ENCODE peak calls at places on chromosomes 4 and X, in seven cellular contexts. One of them, this sample, is unnamed.

GRCh38 chrX:145213504-145213903 is 33.8 kb upstream of the SPANXN1 start:
- DNase-seq in IMR-90: no peak
- DNase-seq in H9: no peak
- DNase-seq in neuronal stem cell: no peak
- DNase-seq in H1: no peak
- DNase-seq in mesenchymal stem cell: no peak
- DNase-seq in trophoblast cell: peak; percentile 34
- DNase-seq in this sample: peak; percentile 18

GRCh38 chr4:175427751-175428150 is 384.3 kb downstream of the GPM6A start:
- DNase-seq in IMR-90: no peak
- DNase-seq in H9: no peak
- DNase-seq in neuronal stem cell: no peak
- DNase-seq in H1: no peak
- DNase-seq in mesenchymal stem cell: no peak
- DNase-seq in trophoblast cell: no peak
- DNase-seq in this sample: no peak

GRCh38 chr4:98612318-98613250 is 45.8 kb downstream of the TSPAN5 start:
- DNase-seq in IMR-90: no peak
- DNase-seq in H9: peak; percentile 34
- DNase-seq in neuronal stem cell: no peak
- DNase-seq in H1: no peak
- DNase-seq in mesenchymal stem cell: no peak
- DNase-seq in trophoblast cell: no peak
- DNase-seq in this sample: peak; percentile 45

GRCh38 chr4:1041147-1041935 is 29.9 kb downstream of the FGFRL1 start:
- DNase-seq in IMR-90: peak; percentile 34
- DNase-seq in H9: no peak
- DNase-seq in neuronal stem cell: peak; percentile 82
- DNase-seq in H1: no peak
- DNase-seq in mesenchymal stem cell: peak; percentile 26
- DNase-seq in trophoblast cell: no peak
- DNase-seq in this sample: no peak

GRCh38 chr4:6502147-6502546 is 29.7 kb upstream of the PPP2R2C start:
- DNase-seq in IMR-90: no peak
- DNase-seq in H9: peak; percentile 10
- DNase-seq in neuronal stem cell: no peak
- DNase-seq in H1: peak; percentile 19
- DNase-seq in mesenchymal stem cell: no peak
- DNase-seq in trophoblast cell: no peak
- DNase-seq in this sample: no peak

GRCh38 chr4:56658410-56659003 is 22.6 kb downstream of the HOPX start:
- DNase-seq in IMR-90: no peak
- DNase-seq in H9: no peak
- DNase-seq in neuronal stem cell: no peak
- DNase-seq in H1: no peak
- DNase-seq in mesenchymal stem cell: peak; percentile 52
- DNase-seq in trophoblast cell: no peak
- DNase-seq in this sample: no peak

GRCh38 chrX:68898661-68899060 is 69.8 kb downstream of the EFNB1 start:
- DNase-seq in IMR-90: no peak
- DNase-seq in H9: no peak
- DNase-seq in neuronal stem cell: no peak
- DNase-seq in H1: no peak
- DNase-seq in mesenchymal stem cell: no peak
- DNase-seq in trophoblast cell: no peak
- DNase-seq in this sample: no peak

GRCh38 chr4:150140774-150141400 is 62.6 kb downstream of the DCLK2 start:
- DNase-seq in IMR-90: peak; percentile 77
- DNase-seq in H9: no peak
- DNase-seq in neuronal stem cell: no peak
- DNase-seq in H1: no peak
- DNase-seq in mesenchymal stem cell: peak; percentile 61
- DNase-seq in trophoblast cell: no peak
- DNase-seq in this sample: no peak

GRCh38 chr4:36024901-36025610 is 219.3 kb downstream of the ARAP2 start:
- DNase-seq in IMR-90: no peak
- DNase-seq in H9: no peak
- DNase-seq in neuronal stem cell: no peak
- DNase-seq in H1: no peak
- DNase-seq in mesenchymal stem cell: no peak
- DNase-seq in trophoblast cell: peak; percentile 35
- DNase-seq in this sample: peak; percentile 27

GRCh38 chrX:120262781-120263719 is 12.4 kb downstream of the ZBTB33 start:
- DNase-seq in IMR-90: no peak
- DNase-seq in H9: peak; percentile 55
- DNase-seq in neuronal stem cell: no peak
- DNase-seq in H1: no peak
- DNase-seq in mesenchymal stem cell: no peak
- DNase-seq in trophoblast cell: no peak
- DNase-seq in this sample: peak; percentile 76

GRCh38 chrX:10381218-10381617 is 224.4 kb downstream of the CLCN4 start:
- DNase-seq in IMR-90: no peak
- DNase-seq in H9: no peak
- DNase-seq in neuronal stem cell: no peak
- DNase-seq in H1: no peak
- DNase-seq in mesenchymal stem cell: no peak
- DNase-seq in trophoblast cell: peak; percentile 40
- DNase-seq in this sample: no peak

GRCh38 chr4:6618386-6619115 is 21.9 kb upstream of the MRFAP1 start:
- DNase-seq in IMR-90: no peak
- DNase-seq in H9: no peak
- DNase-seq in neuronal stem cell: no peak
- DNase-seq in H1: no peak
- DNase-seq in mesenchymal stem cell: no peak
- DNase-seq in trophoblast cell: no peak
- DNase-seq in this sample: no peak

GRCh38 chrX:16114640-16115039 is 8.7 kb upstream of the GRPR start:
- DNase-seq in IMR-90: peak; percentile 83
- DNase-seq in H9: no peak
- DNase-seq in neuronal stem cell: no peak
- DNase-seq in H1: no peak
- DNase-seq in mesenchymal stem cell: peak; percentile 70
- DNase-seq in trophoblast cell: no peak
- DNase-seq in this sample: no peak

GRCh38 chr4:141307241-141307689 is 86.6 kb downstream of the ZNF330 start:
- DNase-seq in IMR-90: peak; percentile 68
- DNase-seq in H9: peak; percentile 63
- DNase-seq in neuronal stem cell: peak; percentile 38
- DNase-seq in H1: peak; percentile 58
- DNase-seq in mesenchymal stem cell: peak; percentile 59
- DNase-seq in trophoblast cell: peak; percentile 58
- DNase-seq in this sample: peak; percentile 76

GRCh38 chrX:37844622-37845021 is 2.7 kb downstream of the DYNLT3 start:
- DNase-seq in IMR-90: no peak
- DNase-seq in H9: no peak
- DNase-seq in neuronal stem cell: no peak
- DNase-seq in H1: no peak
- DNase-seq in mesenchymal stem cell: no peak
- DNase-seq in trophoblast cell: no peak
- DNase-seq in this sample: no peak

GRCh38 chr4:95415346-95415771 is 133.4 kb downstream of the UNC5C start:
- DNase-seq in IMR-90: peak; percentile 38
- DNase-seq in H9: no peak
- DNase-seq in neuronal stem cell: no peak
- DNase-seq in H1: no peak
- DNase-seq in mesenchymal stem cell: peak; percentile 74
- DNase-seq in trophoblast cell: no peak
- DNase-seq in this sample: no peak

GRCh38 chr4:3476341-3476747 is 13.2 kb downstream of the DOK7 start:
- DNase-seq in IMR-90: no peak
- DNase-seq in H9: no peak
- DNase-seq in neuronal stem cell: no peak
- DNase-seq in H1: no peak
- DNase-seq in mesenchymal stem cell: no peak
- DNase-seq in trophoblast cell: no peak
- DNase-seq in this sample: no peak

GRCh38 chr4:48375651-48376291 is 34.4 kb downstream of the SLAIN2 start:
- DNase-seq in IMR-90: peak; percentile 96
- DNase-seq in H9: no peak
- DNase-seq in neuronal stem cell: no peak
- DNase-seq in H1: no peak
- DNase-seq in mesenchymal stem cell: peak; percentile 89
- DNase-seq in trophoblast cell: peak; percentile 42
- DNase-seq in this sample: no peak

GRCh38 chr4:86050516-86050915 is 309.3 kb downstream of the MAPK10 start:
- DNase-seq in IMR-90: no peak
- DNase-seq in H9: no peak
- DNase-seq in neuronal stem cell: no peak
- DNase-seq in H1: no peak
- DNase-seq in mesenchymal stem cell: no peak
- DNase-seq in trophoblast cell: no peak
- DNase-seq in this sample: no peak

GRCh38 chr4:24910504-24910903 is 2.3 kb downstream of the CCDC149 start:
- DNase-seq in IMR-90: peak; percentile 83
- DNase-seq in H9: no peak
- DNase-seq in neuronal stem cell: no peak
- DNase-seq in H1: no peak
- DNase-seq in mesenchymal stem cell: no peak
- DNase-seq in trophoblast cell: no peak
- DNase-seq in this sample: no peak

GRCh38 chr4:37389369-37389765 is 144.8 kb downstream of the NWD2 start:
- DNase-seq in IMR-90: no peak
- DNase-seq in H9: peak; percentile 32
- DNase-seq in neuronal stem cell: no peak
- DNase-seq in H1: no peak
- DNase-seq in mesenchymal stem cell: no peak
- DNase-seq in trophoblast cell: no peak
- DNase-seq in this sample: peak; percentile 46

GRCh38 chr4:37389967-37390580 is 145.5 kb downstream of the NWD2 start:
- DNase-seq in IMR-90: peak; percentile 41
- DNase-seq in H9: no peak
- DNase-seq in neuronal stem cell: peak; percentile 31
- DNase-seq in H1: no peak
- DNase-seq in mesenchymal stem cell: peak; percentile 54
- DNase-seq in trophoblast cell: peak; percentile 90
- DNase-seq in this sample: peak; percentile 71

GRCh38 chr4:37393889-37394288 is 149.3 kb downstream of the NWD2 start:
- DNase-seq in IMR-90: no peak
- DNase-seq in H9: no peak
- DNase-seq in neuronal stem cell: no peak
- DNase-seq in H1: no peak
- DNase-seq in mesenchymal stem cell: no peak
- DNase-seq in trophoblast cell: peak; percentile 3
- DNase-seq in this sample: peak; percentile 26

GRCh38 chr4:37388672-37389368 is 144.3 kb downstream of the NWD2 start:
- DNase-seq in IMR-90: no peak
- DNase-seq in H9: peak; percentile 55
- DNase-seq in neuronal stem cell: no peak
- DNase-seq in H1: no peak
- DNase-seq in mesenchymal stem cell: no peak
- DNase-seq in trophoblast cell: no peak
- DNase-seq in this sample: peak; percentile 69

DNA sequence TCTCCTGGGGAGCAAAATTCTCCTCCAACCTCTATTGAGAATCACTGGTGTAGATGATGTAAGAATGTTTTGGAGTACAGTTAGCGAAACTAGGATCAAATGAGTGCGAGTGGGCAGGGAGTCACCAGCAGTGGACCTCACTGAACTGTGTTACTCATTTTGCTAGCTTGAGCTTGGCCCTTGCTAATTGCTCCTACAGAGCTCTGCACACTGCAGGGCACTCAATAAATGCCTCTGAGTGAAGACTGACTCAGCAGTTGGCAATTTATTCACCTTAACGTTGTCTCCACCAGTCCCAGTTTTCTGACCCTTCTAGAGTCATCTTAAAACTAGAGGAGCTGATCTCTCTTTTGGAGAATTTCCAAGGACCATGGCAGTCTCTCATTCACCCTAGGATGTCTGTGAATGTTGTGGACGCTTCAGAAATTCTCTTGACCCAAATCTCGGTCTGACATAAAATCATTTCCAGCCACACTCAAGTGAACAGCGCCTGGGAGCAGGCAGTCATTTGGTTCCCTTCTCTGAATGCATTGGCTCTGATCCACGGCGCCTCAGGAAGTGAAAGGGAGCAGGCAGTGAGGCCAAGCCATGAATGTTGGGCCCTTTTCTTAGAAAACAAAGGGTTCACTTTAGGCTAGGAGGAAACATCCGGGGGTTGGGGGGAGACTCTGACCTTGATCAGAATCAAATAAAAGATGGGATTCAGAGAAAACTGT is 148.2 kb downstream of the NWD2 start:
- DNase-seq in IMR-90: no peak
- DNase-seq in H9: no peak
- DNase-seq in neuronal stem cell: no peak
- DNase-seq in H1: no peak
- DNase-seq in mesenchymal stem cell: no peak
- DNase-seq in trophoblast cell: no peak
- DNase-seq in this sample: peak; percentile 26
- H3K27ac ChIP-seq in IMR-90: no peak overlapping the region
- H3K27ac ChIP-seq in H9: no peak overlapping the region
- H3K27ac ChIP-seq in neuronal stem cell: no peak overlapping the region
- H3K27ac ChIP-seq in H1: no peak overlapping the region
- H3K27ac ChIP-seq in mesenchymal stem cell: no peak overlapping the region
- H3K27ac ChIP-seq in trophoblast cell: no peak overlapping the region
- H3K27ac ChIP-seq in this sample: no peak overlapping the region

GRCh38 chr4:179989975-179990374 is 2253.2 kb upstream of the TENM3 start:
- DNase-seq in IMR-90: no peak
- DNase-seq in H9: no peak
- DNase-seq in neuronal stem cell: no peak
- DNase-seq in H1: no peak
- DNase-seq in mesenchymal stem cell: no peak
- DNase-seq in trophoblast cell: no peak
- DNase-seq in this sample: no peak
- H2AK5ac ChIP-seq in IMR-90: no peak overlapping the region
- H2AK5ac ChIP-seq in H9: no peak overlapping the region
- H2AK5ac ChIP-seq in neuronal stem cell: no peak overlapping the region
- H2AK5ac ChIP-seq in H1: no peak overlapping the region
- H2AK5ac ChIP-seq in mesenchymal stem cell: no peak overlapping the region
- H2AK5ac ChIP-seq in trophoblast cell: no peak overlapping the region
- H2AK5ac ChIP-seq in this sample: no peak overlapping the region

GRCh38 chr4:29014555-29014954 is 1705.6 kb upstream of the PCDH7 start:
- DNase-seq in IMR-90: no peak
- DNase-seq in H9: no peak
- DNase-seq in neuronal stem cell: no peak
- DNase-seq in H1: no peak
- DNase-seq in mesenchymal stem cell: no peak
- DNase-seq in trophoblast cell: no peak
- DNase-seq in this sample: no peak
- H4K8ac ChIP-seq in IMR-90: no peak overlapping the region
- H4K8ac ChIP-seq in H9: no peak overlapping the region
- H4K8ac ChIP-seq in neuronal stem cell: no peak overlapping the region
- H4K8ac ChIP-seq in H1: no peak overlapping the region
- H4K8ac ChIP-seq in mesenchymal stem cell: no peak overlapping the region
- H4K8ac ChIP-seq in trophoblast cell: no peak overlapping the region
- H4K8ac ChIP-seq in this sample: no peak overlapping the region

DNA sequence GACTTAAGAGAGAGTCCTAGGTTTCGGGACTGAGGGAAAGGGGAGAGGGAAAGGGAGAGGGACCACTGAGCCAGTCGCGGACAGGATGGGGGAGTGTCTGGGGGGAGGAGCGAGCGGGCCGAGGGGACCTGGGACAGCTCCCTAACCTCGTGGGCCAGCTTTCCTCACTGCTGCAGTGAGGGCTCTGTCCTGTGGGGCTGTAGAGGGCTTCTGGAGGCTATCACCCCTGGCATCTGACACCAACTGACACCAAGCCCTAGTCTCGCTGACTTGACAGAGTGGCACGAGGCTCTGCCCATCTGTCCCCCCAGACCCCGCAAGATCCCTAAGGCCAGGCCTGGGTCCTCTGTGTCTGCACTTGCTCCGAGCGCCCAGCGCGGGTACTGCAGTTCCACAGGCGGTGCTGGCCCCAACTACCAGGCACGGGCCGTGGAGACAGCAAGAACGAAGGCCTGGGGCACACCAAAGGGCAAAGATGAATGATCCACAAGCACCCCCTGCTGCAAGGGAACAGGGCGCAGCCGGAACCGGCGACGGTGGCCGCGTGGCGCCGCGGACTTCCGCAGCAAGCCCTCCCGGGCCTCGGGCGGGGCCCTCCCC is 465 bp downstream of the HAUS7 start:
- DNase-seq in IMR-90: peak; percentile 8
- DNase-seq in H9: no peak
- DNase-seq in neuronal stem cell: no peak
- DNase-seq in H1: no peak
- DNase-seq in mesenchymal stem cell: peak; percentile 58
- DNase-seq in trophoblast cell: no peak
- DNase-seq in this sample: peak; percentile 65
- H3K27ac ChIP-seq in IMR-90: peak overlapping the region; percentile 29
- H3K27ac ChIP-seq in H9: no peak overlapping the region
- H3K27ac ChIP-seq in neuronal stem cell: no peak overlapping the region
- H3K27ac ChIP-seq in H1: no peak overlapping the region
- H3K27ac ChIP-seq in mesenchymal stem cell: no peak overlapping the region
- H3K27ac ChIP-seq in trophoblast cell: no peak overlapping the region
- H3K27ac ChIP-seq in this sample: no peak overlapping the region